ENCODE peak calls at places on chromosomes 11 and 22, in eight cellular contexts. F, A, B, U, W, J, N and P are unnamed samples.

GRCh38 chr11:71580057-71581003 is 2.3 kb downstream of the KRTAP5-11 start:
- DNase-seq in F (peak; percentile 48), A (peak; percentile 74), B (peak; percentile 75), U (peak; percentile 64), W (peak; percentile 90), J (peak; percentile 66), N (peak; percentile 93), P (peak; percentile 63)

GRCh38 chr11:102144357-102145342 is 34.4 kb downstream of the YAP1 start:
- DNase-seq in F (no peak), A (peak; percentile 23), B (peak; percentile 15), U (peak; percentile 46), W (peak; percentile 70), J (no peak), N (peak; percentile 53), P (no peak)

GRCh38 chr11:123594188-123594901 is 60.1 kb downstream of the SCN3B start:
- DNase-seq in F (no peak), A (no peak), B (no peak), U (peak; percentile 37), W (peak; percentile 47), J (no peak), N (no peak), P (no peak)

GRCh38 chr11:61193596-61193995 is 9.7 kb upstream of the PGA3 start:
- DNase-seq in F (no peak), A (no peak), B (no peak), U (no peak), W (no peak), J (no peak), N (no peak), P (no peak)

GRCh38 chr11:76147106-76147735 is 59.1 kb downstream of the WNT11 start:
- DNase-seq in F (no peak), A (no peak), B (no peak), U (no peak), W (no peak), J (no peak), N (no peak), P (no peak)

GRCh38 chr11:71934213-71934612 is 5.4 kb downstream of the RNF121 start:
- DNase-seq in F (no peak), A (no peak), B (no peak), U (no peak), W (no peak), J (no peak), N (no peak), P (no peak)

GRCh38 chr11:121494355-121495099 is 41.8 kb upstream of the SORL1-AS1 start:
- DNase-seq in F (no peak), A (no peak), B (no peak), U (no peak), W (no peak), J (peak; percentile 66), N (peak; percentile 36), P (no peak)

GRCh38 chr22:16958475-16958874 is 49.5 kb downstream of the GAB4 start:
- DNase-seq in F (no peak), A (no peak), B (no peak), U (no peak), W (no peak), J (no peak), N (no peak), P (no peak)

GRCh38 chr11:15920856-15921629 is 435.3 kb downstream of the SOX6 start:
- DNase-seq in F (no peak), A (no peak), B (peak; percentile 55), U (peak; percentile 65), W (no peak), J (no peak), N (no peak), P (no peak)

GRCh38 chr11:693415-693831 is 1.6 kb downstream of the DEAF1 start:
- DNase-seq in F (no peak), A (no peak), B (peak; percentile 35), U (no peak), W (peak; percentile 55), J (peak; percentile 16), N (peak; percentile 79), P (no peak)

GRCh38 chr22:36456459-36456835 is 25.0 kb downstream of the TXN2 start:
- DNase-seq in F (no peak), A (peak; percentile 2), B (no peak), U (no peak), W (no peak), J (no peak), N (no peak), P (peak; percentile 28)

GRCh38 chr11:71484248-71485062 is 31.5 kb downstream of the NADSYN1 start:
- DNase-seq in F (no peak), A (no peak), B (no peak), U (no peak), W (no peak), J (no peak), N (no peak), P (no peak)

GRCh38 chr11:970319-970871 is 44.7 kb downstream of the AP2A2 start:
- DNase-seq in F (no peak), A (no peak), B (no peak), U (no peak), W (no peak), J (no peak), N (no peak), P (no peak)

GRCh38 chr22:20291604-20292063 is 23.5 kb upstream of the RTN4R start:
- DNase-seq in F (no peak), A (no peak), B (no peak), U (no peak), W (no peak), J (no peak), N (no peak), P (no peak)

GRCh38 chr22:20292108-20292507 is 24.0 kb upstream of the RTN4R start:
- DNase-seq in F (no peak), A (no peak), B (no peak), U (no peak), W (no peak), J (no peak), N (no peak), P (no peak)

GRCh38 chr22:20290045-20290392 is 21.9 kb upstream of the RTN4R start:
- DNase-seq in F (no peak), A (no peak), B (no peak), U (no peak), W (no peak), J (no peak), N (no peak), P (no peak)

GRCh38 chr22:20291249-20291586 is 23.1 kb upstream of the RTN4R start:
- DNase-seq in F (no peak), A (no peak), B (no peak), U (no peak), W (no peak), J (no peak), N (no peak), P (no peak)

GRCh38 chr22:20290578-20291248 is 22.6 kb upstream of the RTN4R start:
- DNase-seq in F (no peak), A (no peak), B (no peak), U (no peak), W (no peak), J (no peak), N (no peak), P (no peak)
- TF ChIP-seq EZH2 in F (no peak), A (no peak), B (no peak), U (no peak), W (no peak), J (no peak), N (no peak), P (no peak)

GRCh38 chr11:21933095-21933494 is 259.8 kb upstream of the ANO5 start:
- DNase-seq in F (no peak), A (no peak), B (no peak), U (no peak), W (peak; percentile 9), J (peak; percentile 12), N (no peak), P (no peak)

GRCh38 chr11:21928834-21929233 is 264.1 kb upstream of the ANO5 start:
- DNase-seq in F (no peak), A (no peak), B (no peak), U (no peak), W (no peak), J (no peak), N (no peak), P (no peak)

GRCh38 chr11:21931436-21932101 is 261.3 kb upstream of the ANO5 start:
- DNase-seq in F (no peak), A (no peak), B (no peak), U (no peak), W (no peak), J (no peak), N (no peak), P (no peak)

GRCh38 chr11:21927628-21928027 is 265.3 kb upstream of the ANO5 start:
- DNase-seq in F (no peak), A (no peak), B (no peak), U (no peak), W (no peak), J (no peak), N (no peak), P (no peak)
- H3K27ac ChIP-seq in F (no peak overlapping the region), A (no peak overlapping the region), B (no peak overlapping the region), U (no peak overlapping the region), W (no peak overlapping the region), J (no peak overlapping the region), N (no peak overlapping the region), P (no peak overlapping the region)

DNA sequence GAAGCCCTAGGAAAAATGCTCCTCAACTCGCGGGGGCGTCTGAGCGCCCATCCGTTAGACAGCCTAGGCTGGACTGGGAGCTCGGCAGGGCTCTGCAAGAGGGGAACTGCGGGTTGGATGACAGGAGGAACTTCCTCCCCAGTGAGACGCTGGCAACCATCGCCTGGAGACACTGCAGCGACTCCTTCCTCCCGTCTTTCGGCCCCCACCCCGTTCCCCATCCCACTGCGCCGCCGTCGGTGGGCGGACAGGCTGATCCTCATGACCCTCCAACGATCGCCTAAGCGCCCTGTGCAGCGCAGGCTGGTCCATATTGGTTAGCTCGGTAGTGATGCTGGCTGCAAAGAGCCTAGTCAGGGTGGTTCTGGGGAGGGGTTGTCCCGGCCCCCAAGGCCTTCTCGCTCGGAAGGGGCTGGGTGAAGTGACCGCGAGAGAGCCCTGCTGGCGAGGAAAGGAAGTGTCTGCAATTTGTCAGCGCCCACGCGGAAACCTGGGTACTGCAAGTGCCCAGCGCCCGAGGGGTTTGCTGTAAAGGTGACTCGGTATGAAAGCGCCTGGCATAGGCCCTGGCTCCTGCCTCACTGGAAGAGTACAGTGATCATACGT is 638 bp downstream of the NRGN start:
- DNase-seq in F (no peak), A (no peak), B (peak; percentile 53), U (peak; percentile 21), W (peak; percentile 60), J (peak; percentile 28), N (peak; percentile 70), P (peak; percentile 23)
- TF ChIP-seq EZH2 in F (no peak), A (peak; percentile 28), B (no peak), U (no peak), W (no peak), J (no peak), N (no peak), P (no peak)

GRCh38 chr11:47326198-47326597 is 26.3 kb downstream of the MYBPC3 start:
- DNase-seq in F (no peak), A (no peak), B (no peak), U (no peak), W (no peak), J (no peak), N (no peak), P (no peak)
- H3K27ac ChIP-seq in F (no peak overlapping the region), A (no peak overlapping the region), B (no peak overlapping the region), U (no peak overlapping the region), W (no peak overlapping the region), J (no peak overlapping the region), N (no peak overlapping the region), P (no peak overlapping the region)

GRCh38 chr11:116500833-116501622 is 271.8 kb downstream of the BUD13 start:
- DNase-seq in F (no peak), A (no peak), B (peak; percentile 82), U (no peak), W (no peak), J (no peak), N (no peak), P (no peak)
- TF ChIP-seq EZH2 in F (no peak), A (no peak), B (no peak), U (no peak), W (peak; percentile 46), J (no peak), N (peak; percentile 81), P (peak; percentile 52)

GRCh38 chr11:67406969-67407699 is 3.3 kb downstream of the TBC1D10C start:
- DNase-seq in F (no peak), A (no peak), B (no peak), U (no peak), W (peak; percentile 28), J (no peak), N (no peak), P (no peak)
- H3K27ac ChIP-seq in F (no peak overlapping the region), A (no peak overlapping the region), B (no peak overlapping the region), U (no peak overlapping the region), W (no peak overlapping the region), J (no peak overlapping the region), N (no peak overlapping the region), P (no peak overlapping the region)